ENCODE peak calls at places on chromosomes 7 and 10, in four cellular contexts. M, P, I and L are unnamed samples.

GRCh38 chr7:102875700-102876192 is 37.1 kb upstream of the LRRC17 start:
- DNase-seq in I (no peak), P (peak), M (no peak), L (peak)

GRCh38 chr7:78437118-78437517 is 638.5 kb downstream of the PHTF2 start:
- DNase-seq in I (no peak), P (no peak), M (no peak), L (peak)

GRCh38 chr7:81845628-81846259 is 75.9 kb upstream of the HGF start:
- DNase-seq in I (peak), M (no peak), P (no peak), L (peak)

GRCh38 chr10:17423641-17424186 is 30.7 kb downstream of the ST8SIA6 start:
- DNase-seq in P (no peak), I (no peak), M (peak), L (no peak)

GRCh38 chr10:46016190-46016589 is 14.2 kb downstream of the NCOA4 start:
- DNase-seq in P (no peak), M (no peak), I (no peak), L (no peak)

GRCh38 chr10:102583435-102584417 is 60.6 kb upstream of the TRIM8 start:
- DNase-seq in I (peak), M (peak), P (peak), L (peak)

GRCh38 chr7:146115665-146116451 is 743 bp upstream of the CNTNAP2 start:
- DNase-seq in P (peak), I (no peak), M (peak), L (no peak)

GRCh38 chr7:93115796-93116195 is 2.0 kb downstream of the SAMD9 start:
- DNase-seq in M (no peak), I (no peak), P (peak), L (peak)

GRCh38 chr10:23201837-23202236 is 9.7 kb downstream of the PTF1A start:
- DNase-seq in P (no peak), M (no peak), I (no peak), L (no peak)

GRCh38 chr7:80632074-80632473 is 6.4 kb upstream of the CD36 start:
- DNase-seq in M (no peak), I (no peak), P (no peak), L (peak)

GRCh38 chr10:69004821-69005220 is 16.2 kb downstream of the KIFBP start:
- DNase-seq in I (no peak), M (no peak), P (peak), L (peak)

GRCh38 chr7:1106063-1106782 is 18.3 kb downstream of the GPER1 start:
- DNase-seq in P (no peak), I (no peak), M (no peak), L (no peak)

GRCh38 chr7:108079291-108080057 is 50.7 kb downstream of the LAMB4 start:
- DNase-seq in P (peak), M (no peak), I (no peak), L (peak)

GRCh38 chr7:120864146-120864920 is 6.4 kb upstream of the TSPAN12 start:
- DNase-seq in P (no peak), I (no peak), M (no peak), L (no peak)

GRCh38 chr7:79502151-79502550 is 48.7 kb upstream of the MAGI2 start:
- DNase-seq in P (no peak), I (no peak), M (no peak), L (no peak)

GRCh38 chr10:66627156-66627555 is 298.7 kb upstream of the LRRTM3 start:
- DNase-seq in M (no peak), I (no peak), P (peak), L (no peak)

GRCh38 chr7:26187380-26188290 is 12.9 kb downstream of the HNRNPA2B1 start:
- DNase-seq in I (no peak), M (no peak), P (peak), L (no peak)

GRCh38 chr7:38368191-38368605 is 94.8 kb upstream of the TARP start:
- DNase-seq in I (no peak), P (peak), M (peak), L (peak)

GRCh38 chr10:31776159-31776558 is 152.5 kb downstream of the ARHGAP12 start:
- DNase-seq in I (no peak), M (no peak), P (no peak), L (no peak)

GRCh38 chr10:31771345-31771831 is 157.2 kb downstream of the ARHGAP12 start:
- DNase-seq in M (no peak), P (no peak), I (no peak), L (peak)

GRCh38 chr10:31773749-31774148 is 154.9 kb downstream of the ARHGAP12 start:
- DNase-seq in I (no peak), P (no peak), M (no peak), L (no peak)

GRCh38 chr10:31774928-31775668 is 153.5 kb downstream of the ARHGAP12 start:
- DNase-seq in P (no peak), I (no peak), M (no peak), L (no peak)

GRCh38 chr10:31774291-31774900 is 154.2 kb downstream of the ARHGAP12 start:
- DNase-seq in P (no peak), M (no peak), I (no peak), L (peak)
- TF ChIP-seq CHD1 in P (no peak), M (no peak), I (no peak), L (no peak)

GRCh38 chr7:117974891-117975290 is 101.7 kb upstream of the CTTNBP2 start:
- DNase-seq in M (no peak), P (no peak), I (no peak), L (no peak)
- TF ChIP-seq CEBPB in M (no peak), P (no peak), I (no peak), L (no peak)

DNA sequence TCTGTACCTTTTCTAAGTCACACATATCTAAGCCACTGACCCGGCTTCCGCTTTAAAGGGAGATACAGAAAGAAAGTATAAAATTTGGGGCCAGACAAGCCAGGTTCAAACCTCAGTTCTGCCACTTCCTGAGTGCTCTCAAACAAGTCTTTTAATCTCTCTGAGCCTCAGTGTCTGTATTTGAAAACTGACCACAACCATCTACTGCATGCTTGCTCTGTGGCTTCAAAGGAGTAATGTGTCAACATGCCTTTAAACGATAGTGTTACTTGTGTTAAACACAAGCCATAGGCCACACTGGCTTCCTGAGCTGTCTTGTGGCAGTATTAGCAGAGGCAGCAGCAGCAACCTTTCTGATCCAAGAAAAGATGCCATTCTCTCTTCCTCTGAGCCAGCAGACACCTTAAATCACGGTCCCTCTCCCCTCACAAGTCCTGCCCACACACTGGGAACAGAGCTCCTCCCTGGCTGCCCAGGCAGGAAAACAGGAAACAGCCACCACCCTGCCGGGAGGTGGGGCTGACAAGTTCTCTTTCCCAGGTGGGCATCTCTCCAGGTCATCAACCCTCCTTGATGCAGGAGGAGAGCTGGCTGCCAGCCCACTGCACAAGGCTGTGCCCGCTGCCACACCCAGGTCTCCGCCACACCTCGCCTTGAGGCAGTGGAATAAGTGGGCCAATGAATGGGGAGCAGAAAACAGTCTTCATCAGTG is 10.7 kb downstream of the HIP1 start:
- DNase-seq in I (no peak), P (no peak), M (peak), L (peak)
- TF ChIP-seq CHD1 in I (no peak), P (no peak), M (no peak), L (no peak)

GRCh38 chr7:6705959-6706665 is 635 bp downstream of the ZNF12 start:
- DNase-seq in P (peak), M (no peak), I (no peak), L (peak)

GRCh38 chr7:6708304-6708703 is 1.6 kb upstream of the ZNF12 start:
- DNase-seq in P (no peak), I (no peak), M (no peak), L (no peak)

GRCh38 chr7:6706666-6707407 is at the start of gene ZNF12:
- DNase-seq in I (peak), P (peak), M (peak), L (peak)

GRCh38 chr7:6709808-6710207 is 3.1 kb upstream of the ZNF12 start:
- DNase-seq in I (no peak), M (no peak), P (no peak), L (no peak)
- TF ChIP-seq CEBPB in I (no peak), M (no peak), P (no peak), L (no peak)

GRCh38 chr7:157423348-157423747 is 86.5 kb downstream of the DNAJB6 start:
- DNase-seq in M (no peak), P (no peak), I (no peak), L (no peak)
- TF ChIP-seq CHD1 in M (no peak), P (no peak), I (no peak), L (no peak)

GRCh38 chr10:77420942-77421523 is 216.6 kb downstream of the KCNMA1 start:
- DNase-seq in P (no peak), M (no peak), I (no peak), L (peak)

GRCh38 chr10:77419979-77420378 is 217.6 kb downstream of the KCNMA1 start:
- DNase-seq in M (no peak), P (no peak), I (no peak), L (no peak)

GRCh38 chr10:77422491-77423338 is 214.9 kb downstream of the KCNMA1 start:
- DNase-seq in M (no peak), I (no peak), P (no peak), L (no peak)

GRCh38 chr10:77419056-77419455 is 218.6 kb downstream of the KCNMA1 start:
- DNase-seq in M (no peak), P (no peak), I (no peak), L (no peak)

DNA sequence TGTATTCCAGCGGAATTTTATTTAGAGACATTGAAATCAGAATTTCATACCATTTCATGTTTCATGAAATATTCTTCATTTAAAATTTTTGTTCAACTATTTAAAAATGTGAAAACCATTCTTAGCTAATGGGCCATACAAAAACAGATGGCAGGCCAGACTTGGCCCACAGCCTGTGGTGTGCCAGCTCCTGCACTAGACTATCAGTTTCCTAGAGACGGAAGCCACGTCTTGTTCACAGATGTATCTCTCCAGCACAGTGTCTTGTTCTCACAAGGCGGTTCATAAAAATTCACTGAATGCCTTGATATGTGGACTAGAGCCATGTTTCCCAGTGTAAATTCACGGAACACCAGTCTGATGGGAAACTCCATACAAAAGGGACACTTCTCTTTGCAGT is 216.0 kb downstream of the KCNMA1 start:
- DNase-seq in P (no peak), M (no peak), I (no peak), L (no peak)
- TF ChIP-seq CEBPB in P (no peak), M (no peak), I (no peak), L (no peak)

GRCh38 chr7:155588468-155588998 is 42.2 kb upstream of the CNPY1 start:
- DNase-seq in M (no peak), I (no peak), P (no peak), L (no peak)

GRCh38 chr7:155587486-155587885 is 41.1 kb upstream of the CNPY1 start:
- DNase-seq in M (no peak), I (no peak), P (no peak), L (no peak)

GRCh38 chr7:155591055-155591750 is 44.8 kb upstream of the CNPY1 start:
- DNase-seq in P (peak), M (no peak), I (no peak), L (no peak)

GRCh38 chr7:155589001-155589980 is 42.9 kb upstream of the CNPY1 start:
- DNase-seq in P (no peak), I (no peak), M (no peak), L (no peak)

GRCh38 chr7:155590215-155591023 is 44.1 kb upstream of the CNPY1 start:
- DNase-seq in I (no peak), P (peak), M (no peak), L (peak)
- TF ChIP-seq CHD1 in I (no peak), P (no peak), M (no peak), L (no peak)

DNA sequence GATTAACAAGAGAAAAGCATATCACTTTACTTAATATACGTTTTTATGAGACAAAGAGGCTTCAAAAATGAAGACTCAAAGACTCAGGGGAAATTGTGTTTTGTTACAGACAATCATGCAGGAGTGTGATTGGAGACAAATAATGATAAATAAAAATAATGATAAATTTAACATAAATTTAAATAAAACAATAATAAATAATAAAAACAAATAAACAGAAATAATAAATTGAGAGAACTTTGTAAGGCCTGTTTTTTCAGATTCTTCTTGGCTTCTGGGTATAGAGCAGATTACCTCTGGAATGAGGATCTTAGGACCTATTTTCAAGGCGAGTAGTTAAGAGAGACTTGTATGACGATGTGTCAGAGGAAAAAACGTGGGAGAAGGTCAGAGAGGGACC is 271.4 kb upstream of the POT1 start:
- DNase-seq in P (no peak), M (no peak), I (no peak), L (no peak)
- TF ChIP-seq CEBPB in P (no peak), M (no peak), I (no peak), L (no peak)

GRCh38 chr10:88185830-88186229 is 322.4 kb downstream of the PTEN start:
- DNase-seq in M (no peak), P (no peak), I (no peak), L (peak)

GRCh38 chr10:88187472-88187871 is 324.0 kb downstream of the PTEN start:
- DNase-seq in I (no peak), M (no peak), P (no peak), L (no peak)

GRCh38 chr10:88184543-88185297 is 321.3 kb downstream of the PTEN start:
- DNase-seq in M (no peak), P (no peak), I (no peak), L (no peak)

GRCh38 chr10:88190123-88190522 is 326.7 kb downstream of the PTEN start:
- DNase-seq in I (no peak), M (no peak), P (no peak), L (no peak)

DNA sequence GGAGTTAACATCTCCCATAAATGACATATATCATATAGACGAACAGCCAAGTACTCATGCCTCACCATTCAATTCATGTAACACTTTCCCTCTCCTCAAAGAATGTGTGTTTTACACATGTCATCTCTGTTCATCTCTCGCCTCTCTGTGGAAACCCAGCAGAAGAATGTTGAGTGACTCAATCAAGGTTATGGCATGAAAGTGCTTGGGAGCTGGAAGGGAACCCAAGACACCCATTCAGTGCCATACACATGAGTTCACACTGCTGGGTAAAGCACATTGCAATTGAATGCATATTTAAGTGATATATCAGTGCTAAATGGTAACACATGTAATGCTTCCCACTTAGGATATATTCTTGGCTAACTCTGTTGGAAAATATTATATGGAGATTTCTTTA is 322.9 kb downstream of the PTEN start:
- DNase-seq in I (no peak), M (no peak), P (no peak), L (peak)
- TF ChIP-seq CHD1 in I (no peak), M (no peak), P (no peak), L (no peak)